ENCODE peak calls at places on chromosome 17, in six cellular contexts. E is HEK293T, Y is neural crest cell, O is activated T-helper 1 cell treated with Interleukin-2 at 50 U/mL for 16 hours, Z is Calu3, U is progenitor cell of endocrine pancreas. J is an unnamed sample.

GRCh38 chr17:40975516-40975915 is 8.6 kb downstream of the KRT40 start:
- DNase-seq in Y (no peak), U (no peak), E (no peak), O (no peak), Z (no peak), J (no peak)

GRCh38 chr17:80832266-80832676 is 159.4 kb upstream of the CHMP6 start:
- DNase-seq in E (peak; percentile 28), Y (no peak), Z (no peak), U (no peak), O (no peak), J (peak; percentile 65)

GRCh38 chr17:37488607-37489196 is 989 bp upstream of the DUSP14 start:
- DNase-seq in O (peak; percentile 37), Z (peak; percentile 99), Y (peak; percentile 6), U (peak; percentile 28), E (peak; percentile 19), J (peak; percentile 36)

GRCh38 chr17:76716146-76716833 is 5.5 kb upstream of the MXRA7 start:
- DNase-seq in O (peak; percentile 47), Y (no peak), U (no peak), Z (no peak), E (no peak), J (no peak)

GRCh38 chr17:62720126-62720850 is 87.8 kb downstream of the MARCHF10 start:
- DNase-seq in E (peak; percentile 39), U (no peak), O (no peak), Z (peak; percentile 18), Y (no peak), J (no peak)

GRCh38 chr17:78391843-78392242 is 13.4 kb downstream of the PGS1 start:
- DNase-seq in Z (no peak), O (no peak), E (no peak), Y (no peak), U (no peak), J (no peak)

GRCh38 chr17:58005728-58006562 is 1.1 kb downstream of the SRSF1 start:
- DNase-seq in Y (no peak), U (no peak), Z (no peak), E (no peak), O (no peak), J (no peak)

GRCh38 chr17:8326591-8327583 is 12.8 kb upstream of the ODF4 start:
- DNase-seq in Y (peak; percentile 26), O (peak; percentile 2), Z (no peak), U (peak; percentile 31), E (no peak), J (peak; percentile 34)

GRCh38 chr17:57035971-57036481 is 49.0 kb upstream of the AKAP1 start:
- DNase-seq in Z (no peak), Y (no peak), U (no peak), E (no peak), O (no peak), J (no peak)

GRCh38 chr17:38893612-38894011 is 23.8 kb downstream of the LASP1 start:
- DNase-seq in U (no peak), Z (no peak), E (no peak), Y (no peak), O (no peak), J (no peak)

GRCh38 chr17:79844869-79845600 is 5.8 kb upstream of the CBX4 start:
- DNase-seq in O (no peak), Z (peak; percentile 70), E (peak; percentile 86), Y (peak; percentile 63), U (peak; percentile 59), J (peak; percentile 71)

GRCh38 chr17:50346313-50347086 is 574 bp downstream of the XYLT2 start:
- DNase-seq in Z (peak; percentile 55), U (peak; percentile 50), O (no peak), E (peak; percentile 41), Y (peak; percentile 45), J (no peak)

GRCh38 chr17:77372444-77373297 is 231.9 kb downstream of the SEC14L1 start:
- DNase-seq in Z (no peak), O (peak; percentile 54), E (peak; percentile 76), U (peak; percentile 81), Y (peak; percentile 79), J (peak; percentile 93)

J was measured in BE2C.